ENCODE peak calls at places on chromosomes 5 and 9, in eight cellular contexts. One of them, this sample, is unnamed.
A peak's percentile ranks its signal among the peaks of the same experiment; 100 is the strongest.

GRCh38 chr9:130837002-130837511 is 2.0 kb downstream of the ABL1 start:
- DNase-seq in heart right ventricle: no peak
- DNase-seq in ELF-1: peak; percentile 52
- DNase-seq in substantia nigra: no peak
- DNase-seq in prostate gland: no peak
- DNase-seq in stimulated activated CD8-positive, alpha-beta memory T cell treated with anti-CD3 and anti-CD28 coated beads, Interleukin-7, amount 100 ng/mL, for 4 hours: no peak
- DNase-seq in HCT116: no peak
- DNase-seq in activated CD4-positive, alpha-beta T cell treated with anti-CD3 and anti-CD28 coated beads for 48 hours: no peak
- DNase-seq in this sample: no peak

GRCh38 chr9:134532084-134532483 is 109.5 kb upstream of the COL5A1 start:
- DNase-seq in heart right ventricle: no peak
- DNase-seq in ELF-1: no peak
- DNase-seq in substantia nigra: no peak
- DNase-seq in prostate gland: no peak
- DNase-seq in stimulated activated CD8-positive, alpha-beta memory T cell treated with anti-CD3 and anti-CD28 coated beads, Interleukin-7, amount 100 ng/mL, for 4 hours: no peak
- DNase-seq in HCT116: no peak
- DNase-seq in activated CD4-positive, alpha-beta T cell treated with anti-CD3 and anti-CD28 coated beads for 48 hours: no peak
- DNase-seq in this sample: no peak

GRCh38 chr9:123375725-123376132 is 19.7 kb downstream of the CRB2 start:
- DNase-seq in heart right ventricle: no peak
- DNase-seq in ELF-1: peak; percentile 95
- DNase-seq in substantia nigra: no peak
- DNase-seq in prostate gland: no peak
- DNase-seq in stimulated activated CD8-positive, alpha-beta memory T cell treated with anti-CD3 and anti-CD28 coated beads, Interleukin-7, amount 100 ng/mL, for 4 hours: no peak
- DNase-seq in HCT116: no peak
- DNase-seq in activated CD4-positive, alpha-beta T cell treated with anti-CD3 and anti-CD28 coated beads for 48 hours: no peak
- DNase-seq in this sample: no peak

GRCh38 chr9:16074962-16075361 is 522.1 kb downstream of the CCDC171 start:
- DNase-seq in heart right ventricle: no peak
- DNase-seq in ELF-1: no peak
- DNase-seq in substantia nigra: no peak
- DNase-seq in prostate gland: no peak
- DNase-seq in stimulated activated CD8-positive, alpha-beta memory T cell treated with anti-CD3 and anti-CD28 coated beads, Interleukin-7, amount 100 ng/mL, for 4 hours: no peak
- DNase-seq in HCT116: no peak
- DNase-seq in activated CD4-positive, alpha-beta T cell treated with anti-CD3 and anti-CD28 coated beads for 48 hours: no peak
- DNase-seq in this sample: no peak

GRCh38 chr5:136677219-136677618 is 311.9 kb upstream of the TRPC7 start:
- DNase-seq in heart right ventricle: no peak
- DNase-seq in ELF-1: no peak
- DNase-seq in substantia nigra: no peak
- DNase-seq in prostate gland: no peak
- DNase-seq in stimulated activated CD8-positive, alpha-beta memory T cell treated with anti-CD3 and anti-CD28 coated beads, Interleukin-7, amount 100 ng/mL, for 4 hours: no peak
- DNase-seq in HCT116: no peak
- DNase-seq in activated CD4-positive, alpha-beta T cell treated with anti-CD3 and anti-CD28 coated beads for 48 hours: no peak
- DNase-seq in this sample: no peak

GRCh38 chr9:38177680-38178079 is 108.7 kb upstream of the SHB start:
- DNase-seq in heart right ventricle: no peak
- DNase-seq in ELF-1: no peak
- DNase-seq in substantia nigra: no peak
- DNase-seq in prostate gland: no peak
- DNase-seq in stimulated activated CD8-positive, alpha-beta memory T cell treated with anti-CD3 and anti-CD28 coated beads, Interleukin-7, amount 100 ng/mL, for 4 hours: no peak
- DNase-seq in HCT116: no peak
- DNase-seq in activated CD4-positive, alpha-beta T cell treated with anti-CD3 and anti-CD28 coated beads for 48 hours: no peak
- DNase-seq in this sample: no peak

GRCh38 chr5:144142030-144142825 is 28.2 kb downstream of the YIPF5 start:
- DNase-seq in heart right ventricle: no peak
- DNase-seq in ELF-1: peak; percentile 10
- DNase-seq in substantia nigra: no peak
- DNase-seq in prostate gland: no peak
- DNase-seq in stimulated activated CD8-positive, alpha-beta memory T cell treated with anti-CD3 and anti-CD28 coated beads, Interleukin-7, amount 100 ng/mL, for 4 hours: no peak
- DNase-seq in HCT116: peak; percentile 12
- DNase-seq in activated CD4-positive, alpha-beta T cell treated with anti-CD3 and anti-CD28 coated beads for 48 hours: no peak
- DNase-seq in this sample: no peak

GRCh38 chr9:100554935-100555401 is 22.9 kb upstream of the CAVIN4 start:
- DNase-seq in heart right ventricle: no peak
- DNase-seq in ELF-1: no peak
- DNase-seq in substantia nigra: peak; percentile 21
- DNase-seq in prostate gland: no peak
- DNase-seq in stimulated activated CD8-positive, alpha-beta memory T cell treated with anti-CD3 and anti-CD28 coated beads, Interleukin-7, amount 100 ng/mL, for 4 hours: no peak
- DNase-seq in HCT116: no peak
- DNase-seq in activated CD4-positive, alpha-beta T cell treated with anti-CD3 and anti-CD28 coated beads for 48 hours: no peak
- DNase-seq in this sample: no peak